ENCODE peak calls at places on chromosomes 6 and 20, in ten cellular contexts. D, T, V, U, Q, I, N, Y, M and S are unnamed samples.

GRCh38 chr20:51013577-51014330 is 9.2 kb downstream of the KCNG1 start:
- DNase-seq in V (peak), D (no peak), Y (no peak), M (no peak), N (no peak), T (no peak), U (no peak), I (no peak), Q (no peak), S (no peak)

GRCh38 chr6:78578430-78578829 is 288.9 kb upstream of the IRAK1BP1 start:
- DNase-seq in T (no peak), U (no peak), M (no peak), Q (no peak), V (no peak), Y (no peak), D (no peak), N (no peak), I (no peak), S (no peak)

GRCh38 chr6:16316741-16317251 is 78.4 kb downstream of the GMPR start:
- DNase-seq in T (peak), N (peak), M (peak), D (peak), Y (no peak), I (peak), V (peak), Q (peak), U (no peak), S (peak)

GRCh38 chr20:2006452-2007381 is 12.9 kb upstream of the PDYN start:
- DNase-seq in I (peak), Y (no peak), D (peak), T (no peak), M (peak), U (no peak), V (peak), Q (peak), N (peak), S (peak)

GRCh38 chr6:158642097-158642601 is 2.4 kb downstream of the DYNLT1 start:
- DNase-seq in U (no peak), N (no peak), V (no peak), T (no peak), I (peak), D (no peak), M (peak), Q (peak), Y (no peak), S (no peak)

GRCh38 chr6:41687501-41688175 is 47.8 kb downstream of the TFEB start:
- DNase-seq in I (no peak), D (no peak), Q (no peak), U (no peak), N (no peak), V (peak), M (no peak), Y (peak), T (no peak), S (no peak)

GRCh38 chr6:90898763-90899162 is 311.9 kb upstream of the MAP3K7 start:
- DNase-seq in I (no peak), V (no peak), D (no peak), Y (no peak), U (no peak), Q (no peak), N (no peak), M (no peak), T (no peak), S (no peak)

GRCh38 chr6:16669227-16669626 is 92.0 kb downstream of the ATXN1 start:
- DNase-seq in N (peak), Y (peak), U (no peak), D (no peak), V (no peak), M (peak), T (peak), Q (peak), I (peak), S (no peak)

GRCh38 chr6:42406296-42407280 is 45.1 kb downstream of the TRERF1 start:
- DNase-seq in T (no peak), U (peak), M (peak), D (no peak), Q (peak), N (no peak), Y (no peak), V (no peak), I (peak), S (no peak)

GRCh38 chr20:43191946-43192847 is 2.5 kb upstream of the PTPRT start:
- DNase-seq in D (no peak), N (no peak), M (peak), U (no peak), V (peak), T (no peak), Q (peak), I (no peak), Y (no peak), S (peak)

GRCh38 chr20:469746-470490 is 7.6 kb upstream of the TBC1D20 start:
- DNase-seq in T (no peak), D (no peak), N (no peak), V (no peak), Q (no peak), I (no peak), Y (no peak), U (no peak), M (no peak), S (no peak)

GRCh38 chr20:4063631-4064030 is 48.3 kb upstream of the RNF24 start:
- DNase-seq in Y (no peak), T (no peak), V (peak), M (no peak), U (no peak), N (no peak), Q (peak), I (no peak), D (no peak), S (no peak)

GRCh38 chr20:6692566-6693168 is 74.8 kb upstream of the BMP2 start:
- DNase-seq in I (no peak), D (no peak), Q (no peak), V (peak), M (no peak), T (no peak), U (peak), Y (peak), N (no peak), S (no peak)

GRCh38 chr20:57124800-57125399 is 141.5 kb downstream of the BMP7 start:
- DNase-seq in V (no peak), T (no peak), U (no peak), Y (no peak), I (no peak), D (no peak), Q (no peak), M (no peak), N (no peak), S (no peak)

GRCh38 chr6:57222684-57223077 is 574 bp upstream of the RAB23 start:
- DNase-seq in Q (no peak), M (no peak), N (peak), T (no peak), Y (no peak), I (no peak), V (no peak), U (no peak), D (no peak), S (no peak)

GRCh38 chr6:142361765-142362540 is 60.1 kb downstream of the ADGRG6 start:
- DNase-seq in Q (peak), U (no peak), T (no peak), D (no peak), I (peak), Y (no peak), N (no peak), V (no peak), M (peak), S (no peak)

GRCh38 chr6:81895511-81896185 is 143.2 kb upstream of the TENT5A start:
- DNase-seq in U (no peak), M (peak), Q (peak), T (no peak), Y (no peak), I (peak), D (no peak), V (no peak), N (no peak), S (no peak)